ENCODE peak calls at places on chromosomes 13 and 19, in six cellular contexts. Y is spleen; T is mesendoderm; W is heart left ventricle; S is neural progenitor cell; D is CD8-positive, alpha-beta memory T cell. P is an unnamed sample.

GRCh38 chr13:37685206-37685605 is 86.6 kb upstream of the POSTN start:
- DNase-seq in Y (no peak), D (no peak), W (no peak), T (peak; percentile 16), S (no peak), P (no peak)

GRCh38 chr13:45333973-45334922 is 6.7 kb downstream of the TPT1 start:
- DNase-seq in S (no peak), W (no peak), T (no peak), D (peak; percentile 61), Y (no peak), P (peak; percentile 64)

GRCh38 chr19:46606019-46606418 is 4.9 kb downstream of the CALM3 start:
- DNase-seq in W (no peak), Y (peak; percentile 75), D (no peak), S (no peak), T (no peak), P (peak; percentile 22)

GRCh38 chr19:16447015-16447384 is 24.8 kb downstream of the EPS15L1 start:
- DNase-seq in S (no peak), W (peak; percentile 90), D (peak; percentile 67), Y (peak; percentile 94), T (no peak), P (no peak)

GRCh38 chr19:33376423-33376822 is 2.9 kb downstream of the CEBPG start:
- DNase-seq in T (no peak), Y (no peak), W (peak; percentile 86), D (no peak), S (no peak), P (no peak)

GRCh38 chr13:73714522-73714921 is 419.7 kb downstream of the KLF12 start:
- DNase-seq in D (no peak), Y (no peak), T (no peak), S (no peak), W (no peak), P (no peak)

GRCh38 chr13:29480893-29481525 is 114.5 kb downstream of the SLC7A1 start:
- DNase-seq in W (no peak), S (no peak), Y (peak; percentile 51), D (no peak), T (no peak), P (peak; percentile 28)

GRCh38 chr13:112079696-112080095 is 12.7 kb downstream of the SOX1 start:
- DNase-seq in S (no peak), W (no peak), T (no peak), D (no peak), Y (no peak), P (peak; percentile 60)

GRCh38 chr19:18433735-18434398 is 4.1 kb downstream of the ISYNA1 start:
- DNase-seq in D (no peak), Y (peak; percentile 85), S (peak; percentile 70), T (peak; percentile 74), W (no peak), P (peak; percentile 87)

GRCh38 chr19:46020819-46021125 is 2.1 kb downstream of the PGLYRP1 start:
- DNase-seq in S (no peak), D (no peak), W (no peak), Y (no peak), T (no peak), P (no peak)

GRCh38 chr19:28737021-28737525 is 475.9 kb downstream of the UQCRFS1 start:
- DNase-seq in T (peak; percentile 32), W (no peak), Y (no peak), S (peak; percentile 35), D (no peak), P (no peak)

GRCh38 chr19:27675771-27676170 is 1537.2 kb downstream of the UQCRFS1 start:
- DNase-seq in W (no peak), S (no peak), D (no peak), Y (no peak), T (no peak), P (no peak)

GRCh38 chr19:17097593-17098126 is 22.1 kb downstream of the MYO9B start:
- DNase-seq in D (no peak), Y (no peak), W (no peak), S (no peak), T (peak; percentile 68), P (no peak)

GRCh38 chr19:40411125-40411842 is 1.9 kb downstream of the PRX start:
- DNase-seq in T (no peak), Y (no peak), S (no peak), D (no peak), W (peak; percentile 85), P (peak; percentile 45)

GRCh38 chr19:14091885-14092462 is 1.4 kb upstream of the SAMD1 start:
- DNase-seq in W (no peak), S (peak; percentile 47), T (no peak), Y (peak; percentile 88), D (no peak), P (peak; percentile 68)

GRCh38 chr19:48607359-48607755 is 815 bp downstream of the SPACA4 start:
- DNase-seq in T (no peak), W (no peak), D (no peak), S (no peak), Y (no peak), P (no peak)

GRCh38 chr13:24040835-24041234 is 119.7 kb upstream of the SPATA13 start:
- DNase-seq in S (peak; percentile 72), Y (no peak), T (peak; percentile 43), W (no peak), D (no peak), P (no peak)

GRCh38 chr19:14916848-14917247 is 24.4 kb upstream of the OR7C2 start:
- DNase-seq in Y (no peak), T (no peak), D (no peak), W (no peak), S (no peak), P (no peak)

GRCh38 chr13:22229916-22230315 is 559.0 kb downstream of the FGF9 start:
- DNase-seq in W (no peak), Y (no peak), S (no peak), D (no peak), T (no peak), P (no peak)

GRCh38 chr13:88097541-88097940 is 426.4 kb downstream of the SLITRK5 start:
- DNase-seq in S (no peak), T (no peak), W (no peak), Y (no peak), D (no peak), P (no peak)

GRCh38 chr19:20414133-20414532 is 151.4 kb downstream of the ZNF737 start:
- DNase-seq in D (no peak), W (no peak), T (no peak), S (no peak), Y (no peak), P (no peak)

GRCh38 chr13:101736551-101736950 is 284.1 kb downstream of the ITGBL1 start:
- DNase-seq in D (no peak), T (peak; percentile 36), Y (no peak), W (no peak), S (no peak), P (no peak)

GRCh38 chr13:110683203-110683883 is 22.6 kb downstream of the CARS2 start:
- DNase-seq in Y (peak; percentile 21), D (no peak), T (peak; percentile 37), S (no peak), W (no peak), P (no peak)

GRCh38 chr19:5250127-5250659 is 90.4 kb downstream of the PTPRS start:
- DNase-seq in T (no peak), D (no peak), S (no peak), Y (no peak), W (peak; percentile 83), P (no peak)

GRCh38 chr13:69857188-69857821 is 250.3 kb upstream of the ATXN8OS start:
- DNase-seq in T (peak; percentile 81), D (no peak), Y (no peak), W (no peak), S (peak; percentile 75), P (no peak)

GRCh38 chr19:19656451-19657396 is 6.8 kb downstream of the ATP13A1 start:
- DNase-seq in Y (peak; percentile 73), D (peak; percentile 41), W (no peak), T (no peak), S (no peak), P (no peak)

GRCh38 chr13:103386341-103386740 is 320.1 kb upstream of the SLC10A2 start:
- DNase-seq in T (peak; percentile 36), Y (no peak), D (no peak), S (no peak), W (peak; percentile 29), P (no peak)

GRCh38 chr19:13537454-13537853 is 31.2 kb upstream of the CACNA1A start:
- DNase-seq in Y (no peak), D (no peak), S (peak; percentile 44), W (no peak), T (peak; percentile 60), P (peak; percentile 74)

GRCh38 chr19:33683881-33684549 is 62.3 kb downstream of the CHST8 start:
- DNase-seq in Y (peak; percentile 76), S (peak; percentile 94), D (peak; percentile 31), T (peak; percentile 84), W (peak; percentile 44), P (peak; percentile 95)

GRCh38 chr13:73932091-73932490 is 202.1 kb downstream of the KLF12 start:
- DNase-seq in D (no peak), Y (no peak), W (no peak), T (no peak), S (no peak), P (no peak)

GRCh38 chr19:2540251-2540645 is 64.3 kb downstream of the GADD45B start:
- DNase-seq in W (no peak), S (no peak), D (no peak), T (no peak), Y (peak; percentile 62), P (no peak)
- H3K4me1 ChIP-seq in W (peaks cover 50% of the 10 kb centered on the region), S (peaks cover 14% of the 10 kb centered on the region), D (peaks cover 10% of the 10 kb centered on the region), T (peaks cover 2% of the 10 kb centered on the region), Y (peaks cover 38% of the 10 kb centered on the region), P (peaks cover 6% of the 10 kb centered on the region)

GRCh38 chr13:98267080-98267912 is 90.2 kb upstream of the RNF113B start:
- DNase-seq in D (no peak), T (no peak), W (no peak), S (no peak), Y (no peak), P (peak; percentile 33)
- H3K4me3 ChIP-seq in D (no peak overlapping the region), T (no peak overlapping the region), W (no peak overlapping the region), S (no peak overlapping the region), Y (no peak overlapping the region), P (no peak overlapping the region)

DNA sequence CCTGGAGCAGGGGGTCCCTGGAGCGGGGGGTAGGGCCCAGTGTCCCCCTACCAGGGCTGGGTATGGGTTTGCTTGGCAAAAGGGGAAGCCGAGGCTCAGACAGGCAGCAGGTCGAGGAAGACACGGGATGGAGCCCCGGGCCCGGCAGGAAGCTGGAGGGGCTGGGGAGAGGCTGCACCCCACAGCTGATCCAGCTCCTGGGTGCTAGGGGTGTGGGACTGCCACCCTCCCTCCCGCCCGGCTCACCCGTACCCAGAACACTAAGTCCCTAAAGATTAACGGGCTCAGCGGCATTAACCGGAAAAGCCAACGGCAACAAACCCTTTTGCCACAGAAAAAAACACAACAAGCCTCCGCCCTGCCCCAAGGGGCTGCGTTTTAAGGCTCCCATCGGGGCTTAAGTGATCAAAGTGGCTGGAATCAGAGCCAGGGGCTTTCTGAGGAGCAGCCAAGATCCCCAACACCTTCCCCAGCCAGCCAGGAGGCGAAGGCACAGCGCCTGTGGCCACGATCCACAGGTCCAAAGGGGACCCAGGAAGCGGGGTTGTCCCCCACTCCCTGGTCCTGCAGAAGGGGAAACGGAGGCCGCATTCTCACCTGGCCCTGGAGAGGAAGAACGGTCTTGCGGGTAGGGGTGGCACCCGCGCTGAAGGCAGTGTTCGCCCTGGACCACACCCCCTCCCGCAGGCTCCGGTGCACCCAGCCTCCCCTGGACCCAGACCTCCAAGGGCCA is 5.3 kb downstream of the TCF3 start:
- DNase-seq in W (peak; percentile 2), Y (no peak), S (no peak), D (no peak), T (no peak), P (no peak)
- H3K27ac ChIP-seq in W (no peak overlapping the region), Y (peak overlapping the region; percentile 90), S (no peak overlapping the region), D (no peak overlapping the region), T (no peak overlapping the region), P (no peak overlapping the region)

DNA sequence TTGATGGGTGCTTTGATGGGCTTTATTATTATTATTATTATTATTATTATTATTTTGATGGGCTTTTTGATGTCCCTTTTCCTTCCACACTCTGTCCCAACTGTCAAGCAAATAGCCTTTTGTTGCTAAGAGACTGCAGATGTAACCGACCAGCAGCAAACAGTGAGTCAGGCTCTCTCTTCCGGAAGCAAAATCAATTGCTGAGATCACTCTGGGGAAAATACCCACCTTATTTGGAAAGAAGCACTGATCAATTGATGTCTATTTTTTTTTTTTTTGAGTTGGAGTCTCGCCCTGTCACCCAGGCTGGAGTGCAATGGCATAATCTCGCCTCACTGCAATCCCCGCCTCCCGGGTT is 2.9 kb downstream of the LDLR start:
- DNase-seq in S (no peak), D (peak; percentile 71), T (no peak), Y (no peak), W (no peak), P (no peak)
- H3K4me1 ChIP-seq in S (peaks cover 29% of the 10 kb centered on the region), D (peaks cover 68% of the 10 kb centered on the region), T (peaks cover 7% of the 10 kb centered on the region), Y (peaks cover 66% of the 10 kb centered on the region), W (peaks cover 56% of the 10 kb centered on the region), P (peaks cover 11% of the 10 kb centered on the region)